ENCODE peak calls at places on chromosomes 7 and 10, in six cellular contexts. Y, A, I, W, F and Z are unnamed samples.

GRCh38 chr7:22563115-22563514 is 63.1 kb upstream of the STEAP1B start:
- DNase-seq in A (no peak), I (no peak), Y (no peak), W (no peak), F (peak; percentile 10), Z (no peak)

GRCh38 chr7:3240826-3241430 is 60.1 kb upstream of the SDK1 start:
- DNase-seq in W (no peak), F (no peak), I (no peak), A (no peak), Y (no peak), Z (no peak)

GRCh38 chr10:73648975-73649829 is 6.6 kb downstream of the SYNPO2L start:
- DNase-seq in F (no peak), W (no peak), A (no peak), Y (no peak), I (no peak), Z (no peak)

GRCh38 chr10:16789266-16789665 is 28.0 kb downstream of the RSU1 start:
- DNase-seq in Y (no peak), A (no peak), F (no peak), W (no peak), I (no peak), Z (no peak)

GRCh38 chr7:18509491-18509890 is 13.9 kb downstream of the HDAC9 start:
- DNase-seq in W (no peak), I (no peak), A (no peak), Y (no peak), F (no peak), Z (no peak)

GRCh38 chr10:96618648-96619047 is 31.8 kb upstream of the TM9SF3 start:
- DNase-seq in F (no peak), Y (no peak), W (no peak), I (peak; percentile 67), A (no peak), Z (peak; percentile 50)

GRCh38 chr10:3691482-3691881 is 93.5 kb downstream of the KLF6 start:
- DNase-seq in A (no peak), I (peak; percentile 22), Y (no peak), W (no peak), F (no peak), Z (no peak)

GRCh38 chr7:44057181-44057848 is 8.1 kb downstream of the PGAM2 start:
- DNase-seq in A (no peak), I (no peak), W (no peak), Y (no peak), F (no peak), Z (peak; percentile 49)

GRCh38 chr7:36923831-36924555 is 199.7 kb upstream of the AOAH start:
- DNase-seq in F (no peak), Y (no peak), W (no peak), A (no peak), I (no peak), Z (no peak)

GRCh38 chr7:27080844-27081423 is 14.9 kb downstream of the HOXA1 start:
- DNase-seq in W (no peak), F (no peak), A (peak; percentile 28), Y (no peak), I (no peak), Z (no peak)

GRCh38 chr7:90412458-90413184 is 9.4 kb downstream of the CLDN12 start:
- DNase-seq in A (peak; percentile 28), F (peak; percentile 68), Y (peak; percentile 34), W (no peak), I (no peak), Z (no peak)

GRCh38 chr7:108451296-108451848 is 4.9 kb downstream of the NRCAM start:
- DNase-seq in I (no peak), Y (no peak), W (no peak), A (no peak), F (no peak), Z (no peak)

GRCh38 chr7:33432825-33433224 is 303.5 kb downstream of the BBS9 start:
- DNase-seq in F (no peak), Y (no peak), W (no peak), A (no peak), I (no peak), Z (no peak)

GRCh38 chr10:50554995-50555568 is 68.7 kb downstream of the SGMS1 start:
- DNase-seq in F (no peak), Y (no peak), A (peak; percentile 88), W (no peak), I (no peak), Z (no peak)

GRCh38 chr7:57203161-57203791 is 71.0 kb upstream of the ZNF479 start:
- DNase-seq in F (no peak), Y (no peak), I (peak; percentile 36), A (no peak), W (no peak), Z (no peak)

GRCh38 chr10:73262105-73262730 is 9.8 kb upstream of the MRPS16 start:
- DNase-seq in W (no peak), Y (no peak), A (peak; percentile 53), I (no peak), F (no peak), Z (no peak)

GRCh38 chr7:50226669-50227068 is 77.8 kb upstream of the IKZF1 start:
- DNase-seq in I (no peak), W (no peak), Y (no peak), A (no peak), F (no peak), Z (no peak)

GRCh38 chr10:103592186-103593021 is 98.9 kb downstream of the NEURL1 start:
- DNase-seq in Y (peak; percentile 63), A (peak; percentile 63), W (peak; percentile 91), I (no peak), F (no peak), Z (no peak)

GRCh38 chr7:22726849-22727792 is at the start of gene IL6:
- DNase-seq in Y (peak; percentile 58), W (no peak), I (peak; percentile 86), F (peak; percentile 83), A (peak; percentile 33), Z (peak; percentile 94)

GRCh38 chr7:97226541-97226940 is 109.0 kb downstream of the SDHAF3 start:
- DNase-seq in A (no peak), Y (no peak), F (no peak), W (peak; percentile 9), I (no peak), Z (no peak)

GRCh38 chr10:96288151-96288621 is 16.0 kb upstream of the DNTT start:
- DNase-seq in Y (no peak), F (no peak), W (no peak), I (no peak), A (no peak), Z (no peak)

GRCh38 chr7:134562136-134562535 is 13.2 kb downstream of the AKR1B15 start:
- DNase-seq in A (no peak), F (no peak), I (no peak), W (no peak), Y (peak; percentile 1), Z (no peak)

GRCh38 chr7:5417106-5418071 is 6.2 kb downstream of the TNRC18 start:
- DNase-seq in A (no peak), I (no peak), F (no peak), Y (no peak), W (no peak), Z (no peak)

GRCh38 chr10:123117644-123118409 is 17.9 kb upstream of the HMX3 start:
- DNase-seq in A (no peak), I (no peak), Y (no peak), F (no peak), W (no peak), Z (no peak)

GRCh38 chr10:9781681-9782080 is 1236.0 kb upstream of the CELF2 start:
- DNase-seq in F (no peak), I (no peak), Y (no peak), W (no peak), A (no peak), Z (no peak)

GRCh38 chr7:2355079-2356008 is 717 bp downstream of the EIF3B start:
- DNase-seq in A (peak; percentile 62), F (no peak), Y (peak; percentile 26), W (no peak), I (peak; percentile 51), Z (no peak)

GRCh38 chr7:151150388-151150787 is 17.1 kb downstream of the GBX1 start:
- DNase-seq in I (no peak), W (no peak), Y (no peak), F (no peak), A (no peak), Z (no peak)

GRCh38 chr7:158366346-158366745 is 221.3 kb downstream of the PTPRN2 start:
- DNase-seq in A (no peak), I (no peak), F (no peak), Y (no peak), W (no peak), Z (no peak)

GRCh38 chr7:97868788-97869187 is 3.4 kb downstream of the ASNS start:
- DNase-seq in W (no peak), I (no peak), A (peak; percentile 15), Y (no peak), F (no peak), Z (no peak)

GRCh38 chr10:17599089-17599488 is 18.1 kb downstream of the HACD1 start:
- DNase-seq in A (peak; percentile 49), W (no peak), I (no peak), F (no peak), Y (peak; percentile 51), Z (no peak)

GRCh38 chr7:125485223-125485622 is 555.6 kb upstream of the POT1 start:
- DNase-seq in Y (no peak), I (no peak), F (no peak), A (no peak), W (no peak), Z (no peak)

GRCh38 chr10:50846753-50847152 is 38.7 kb downstream of the A1CF start:
- DNase-seq in I (no peak), F (no peak), Y (no peak), A (no peak), W (no peak), Z (no peak)

GRCh38 chr10:2970190-2970823 is 97.0 kb upstream of the PFKP start:
- DNase-seq in A (no peak), W (no peak), I (no peak), F (no peak), Y (no peak), Z (no peak)

GRCh38 chr7:158263964-158264748 is 323.5 kb downstream of the PTPRN2 start:
- DNase-seq in A (no peak), F (no peak), Y (no peak), W (no peak), I (no peak), Z (peak; percentile 53)

GRCh38 chr7:42617781-42618457 is 294.0 kb downstream of the C7orf25 start:
- DNase-seq in A (no peak), I (no peak), W (no peak), Y (no peak), F (no peak), Z (no peak)

GRCh38 chr7:55484834-55485233 is 87.5 kb downstream of the VOPP1 start:
- DNase-seq in A (no peak), W (no peak), F (no peak), I (no peak), Y (no peak), Z (no peak)

GRCh38 chr10:13099144-13099665 is 758 bp upstream of the OPTN start:
- DNase-seq in I (peak; percentile 67), A (peak; percentile 78), Y (peak; percentile 67), F (peak; percentile 19), W (peak; percentile 55), Z (no peak)

GRCh38 chr7:132333301-132333700 is 243.0 kb downstream of the PLXNA4 start:
- DNase-seq in Y (no peak), I (no peak), F (no peak), A (no peak), W (no peak), Z (no peak)

GRCh38 chr7:138460176-138460648 is at the start of gene TRIM24:
- DNase-seq in Y (no peak), I (no peak), F (no peak), A (no peak), W (peak; percentile 76), Z (peak; percentile 97)